ENCODE peak calls at places on chromosomes 3 and 15, in nine cellular contexts. O, E, A, P, Q, D, Y, H and T are unnamed samples.

GRCh38 chr15:89761009-89761831 is 10.2 kb upstream of the MESP1 start:
- DNase-seq in O (no peak), E (no peak), A (no peak), P (no peak), Q (no peak), D (no peak), Y (no peak), H (no peak), T (no peak)

GRCh38 chr3:49754536-49754935 is 30.8 kb upstream of the GMPPB start:
- DNase-seq in O (no peak), E (no peak), A (no peak), P (no peak), Q (no peak), D (no peak), Y (no peak), H (no peak), T (no peak)

GRCh38 chr15:100663550-100664335 is 61.4 kb downstream of the ASB7 start:
- DNase-seq in O (no peak), E (no peak), A (peak), P (no peak), Q (no peak), D (peak), Y (no peak), H (no peak), T (no peak)

GRCh38 chr15:31391687-31392671 is 65.3 kb downstream of the KLF13 start:
- DNase-seq in O (peak), E (peak), A (peak), P (peak), Q (peak), D (peak), Y (peak), H (peak), T (no peak)

GRCh38 chr3:174363256-174363655 is 495.9 kb upstream of the NAALADL2 start:
- DNase-seq in O (no peak), E (no peak), A (no peak), P (no peak), Q (no peak), D (no peak), Y (no peak), H (no peak), T (no peak)

GRCh38 chr15:40291088-40291574 is 8.3 kb upstream of the ANKRD63 start:
- DNase-seq in O (no peak), E (peak), A (peak), P (peak), Q (no peak), D (peak), Y (no peak), H (no peak), T (no peak)

GRCh38 chr3:143482106-143483088 is 362.8 kb downstream of the CHST2 start:
- DNase-seq in O (no peak), E (no peak), A (no peak), P (no peak), Q (no peak), D (no peak), Y (no peak), H (no peak), T (no peak)

GRCh38 chr15:95932676-95933075 is 397.8 kb upstream of the NR2F2 start:
- DNase-seq in O (no peak), E (no peak), A (peak), P (no peak), Q (no peak), D (no peak), Y (no peak), H (peak), T (peak)

GRCh38 chr15:79919090-79919748 is 22.4 kb upstream of the MTHFS start:
- DNase-seq in O (no peak), E (no peak), A (no peak), P (peak), Q (no peak), D (peak), Y (no peak), H (no peak), T (no peak)

GRCh38 chr3:14810070-14810732 is 8.6 kb upstream of the FGD5 start:
- DNase-seq in O (no peak), E (no peak), A (peak), P (peak), Q (no peak), D (no peak), Y (no peak), H (no peak), T (no peak)

GRCh38 chr15:71788646-71789579 is 21.4 kb upstream of the NR2E3 start:
- DNase-seq in O (no peak), E (no peak), A (peak), P (peak), Q (no peak), D (no peak), Y (no peak), H (no peak), T (no peak)

GRCh38 chr3:147120029-147120428 is 286.3 kb downstream of the ZIC4 start:
- DNase-seq in O (no peak), E (peak), A (peak), P (no peak), Q (no peak), D (no peak), Y (peak), H (peak), T (no peak)

GRCh38 chr3:99551520-99551919 is 86.9 kb upstream of the COL8A1 start:
- DNase-seq in O (no peak), E (no peak), A (no peak), P (no peak), Q (no peak), D (no peak), Y (peak), H (no peak), T (no peak)

GRCh38 chr15:101148166-101148880 is 103.5 kb downstream of the CHSY1 start:
- DNase-seq in O (no peak), E (no peak), A (no peak), P (peak), Q (no peak), D (no peak), Y (peak), H (no peak), T (no peak)

GRCh38 chr15:23869391-23869790 is 182.3 kb upstream of the NDN start:
- DNase-seq in O (no peak), E (no peak), A (no peak), P (peak), Q (no peak), D (peak), Y (peak), H (no peak), T (no peak)

GRCh38 chr3:142940472-142940871 is 23.0 kb downstream of the PAQR9 start:
- DNase-seq in O (no peak), E (no peak), A (no peak), P (no peak), Q (no peak), D (no peak), Y (no peak), H (no peak), T (no peak)

GRCh38 chr3:161395115-161395514 is 23.8 kb upstream of the SPTSSB start:
- DNase-seq in O (no peak), E (no peak), A (no peak), P (no peak), Q (peak), D (no peak), Y (no peak), H (no peak), T (no peak)

GRCh38 chr3:160941885-160942494 is 163.2 kb downstream of the B3GALNT1 start:
- DNase-seq in O (peak), E (peak), A (peak), P (peak), Q (peak), D (no peak), Y (no peak), H (peak), T (peak)

GRCh38 chr15:67836477-67836876 is 3.4 kb downstream of the RNU6-1 start:
- DNase-seq in O (no peak), E (peak), A (peak), P (peak), Q (peak), D (no peak), Y (peak), H (no peak), T (no peak)

GRCh38 chr3:150146891-150147761 is 176.4 kb upstream of the PFN2 start:
- DNase-seq in O (no peak), E (peak), A (peak), P (no peak), Q (peak), D (no peak), Y (peak), H (peak), T (peak)

GRCh38 chr3:70556056-70556455 is 243.6 kb upstream of the MDFIC2 start:
- DNase-seq in O (no peak), E (no peak), A (no peak), P (no peak), Q (no peak), D (no peak), Y (no peak), H (no peak), T (no peak)

GRCh38 chr3:176867681-176868663 is 329.3 kb downstream of the TBL1XR1 start:
- DNase-seq in O (no peak), E (no peak), A (no peak), P (no peak), Q (no peak), D (no peak), Y (no peak), H (peak), T (no peak)

GRCh38 chr15:58346361-58346760 is 85.4 kb upstream of the LIPC start:
- DNase-seq in O (no peak), E (peak), A (no peak), P (peak), Q (no peak), D (no peak), Y (no peak), H (peak), T (peak)

GRCh38 chr3:79369306-79369705 is 398.5 kb downstream of the ROBO1 start:
- DNase-seq in O (no peak), E (no peak), A (no peak), P (no peak), Q (no peak), D (no peak), Y (peak), H (no peak), T (no peak)